ENCODE peak calls at places on chromosomes 2 and 18, in five cellular contexts. P is mucosa of gallbladder, F is WTC11, N is T47D, V is Ammon's horn. S is an unnamed sample.

GRCh38 chr2:179521944-179522343 is 257.3 kb upstream of the SESTD1 start:
- DNase-seq in P (no peak), F (no peak), N (no peak), V (no peak), S (no peak)

GRCh38 chr2:189555243-189555642 is 25.3 kb downstream of the SLC40A1 start:
- DNase-seq in P (no peak), F (no peak), N (peak), V (no peak), S (no peak)

GRCh38 chr2:105177008-105177407 is 64.5 kb upstream of the GPR45 start:
- DNase-seq in P (no peak), F (no peak), N (no peak), V (no peak), S (no peak)

GRCh38 chr18:40577255-40577654 is 1377.8 kb upstream of the PIK3C3 start:
- DNase-seq in P (no peak), F (no peak), N (no peak), V (no peak), S (no peak)

GRCh38 chr2:96510931-96511595 is 5.9 kb upstream of the NEURL3 start:
- DNase-seq in P (no peak), F (no peak), N (no peak), V (peak), S (no peak)

GRCh38 chr2:150606380-150607060 is 119.1 kb upstream of the RND3 start:
- DNase-seq in P (no peak), F (no peak), N (no peak), V (no peak), S (no peak)

GRCh38 chr2:239893236-239893515 is 132.0 kb downstream of the NDUFA10 start:
- DNase-seq in P (no peak), F (no peak), N (no peak), V (no peak), S (peak)

GRCh38 chr18:23871410-23871809 is 143.1 kb upstream of the TTC39C start:
- DNase-seq in P (no peak), F (no peak), N (no peak), V (no peak), S (no peak)

GRCh38 chr2:45105050-45105582 is 95.9 kb upstream of the SIX2 start:
- DNase-seq in P (no peak), F (no peak), N (no peak), V (no peak), S (no peak)

GRCh38 chr2:173467751-173468150 is 113.1 kb downstream of the CDCA7 start:
- DNase-seq in P (no peak), F (no peak), N (no peak), V (no peak), S (no peak)

GRCh38 chr2:25103287-25103871 is 61.5 kb downstream of the EFR3B start:
- DNase-seq in P (no peak), F (no peak), N (no peak), V (no peak), S (no peak)

GRCh38 chr2:28751956-28752607 is 452 bp downstream of the PPP1CB start:
- DNase-seq in P (peak), F (peak), N (no peak), V (peak), S (no peak)

GRCh38 chr2:183010112-183010511 is 28.1 kb downstream of the NCKAP1 start:
- DNase-seq in P (no peak), F (peak), N (no peak), V (no peak), S (peak)

GRCh38 chr2:135875491-135876065 is 665 bp downstream of the MCM6 start:
- DNase-seq in P (peak), F (peak), N (peak), V (peak), S (peak)

GRCh38 chr2:88517759-88518201 is 65.3 kb upstream of the FOXI3 start:
- DNase-seq in P (no peak), F (peak), N (no peak), V (no peak), S (no peak)

GRCh38 chr2:68279691-68280090 is 27.4 kb upstream of the PPP3R1 start:
- DNase-seq in P (no peak), F (no peak), N (peak), V (no peak), S (no peak)

GRCh38 chr2:187982668-187983067 is 309.0 kb upstream of the GULP1 start:
- DNase-seq in P (peak), F (no peak), N (peak), V (no peak), S (no peak)